ENCODE peak calls at places on chromosomes 3 and 15, in five cellular contexts. T, D, R, M and V are unnamed samples.

GRCh38 chr3:9934993-9935392 is 1.4 kb downstream of the CRELD1 start:
- DNase-seq in M (no peak), T (no peak), R (no peak), D (no peak), V (no peak)

GRCh38 chr15:68574051-68574450 is 4.7 kb upstream of the CORO2B start:
- DNase-seq in T (no peak), R (no peak), M (no peak), D (no peak), V (no peak)

GRCh38 chr3:125090649-125091048 is 34.9 kb upstream of the HEG1 start:
- DNase-seq in M (no peak), T (no peak), D (no peak), R (no peak), V (no peak)

GRCh38 chr3:104909188-104909587 is 457.5 kb upstream of the ALCAM start:
- DNase-seq in M (no peak), D (no peak), R (no peak), T (no peak), V (no peak)

GRCh38 chr3:88195951-88196434 is 46.2 kb downstream of the C3orf38 start:
- DNase-seq in M (no peak), T (no peak), R (no peak), D (no peak), V (no peak)

GRCh38 chr3:72044231-72044935 is 259.4 kb upstream of the PROK2 start:
- DNase-seq in M (no peak), D (no peak), R (no peak), T (no peak), V (no peak)

GRCh38 chr3:76242886-76243753 is 457.8 kb upstream of the ZNF717 start:
- DNase-seq in M (no peak), T (no peak), R (no peak), D (no peak), V (no peak)

GRCh38 chr15:99486371-99487336 is 79.1 kb upstream of the MEF2A start:
- DNase-seq in T (no peak), R (no peak), M (peak), D (no peak), V (peak)

GRCh38 chr15:20346082-20346805 is 195.4 kb downstream of the GOLGA6L6 start:
- DNase-seq in T (no peak), M (no peak), D (no peak), R (no peak), V (no peak)

GRCh38 chr3:123883111-123883510 is 1.0 kb downstream of the MYLK start:
- DNase-seq in R (no peak), T (no peak), M (no peak), D (no peak), V (no peak)